ENCODE peak calls at places on chromosomes 5 and 9, in five cellular contexts. One of them, this sample, is unnamed.

GRCh38 chr9:87338075-87338989 is 159.3 kb upstream of the DAPK1 start:
- DNase-seq in GM23338: peak
- DNase-seq in spleen: no peak
- DNase-seq in prostate gland: no peak
- DNase-seq in endothelial cell of umbilical vein: no peak
- DNase-seq in this sample: no peak

GRCh38 chr9:7150153-7150890 is 392.5 kb downstream of the KDM4C start:
- DNase-seq in GM23338: no peak
- DNase-seq in spleen: peak
- DNase-seq in prostate gland: no peak
- DNase-seq in endothelial cell of umbilical vein: no peak
- DNase-seq in this sample: no peak

GRCh38 chr9:133806623-133807010 is 68.5 kb upstream of the SARDH start:
- DNase-seq in GM23338: no peak
- DNase-seq in spleen: no peak
- DNase-seq in prostate gland: no peak
- DNase-seq in endothelial cell of umbilical vein: no peak
- DNase-seq in this sample: no peak

GRCh38 chr9:114282507-114282906 is 40.4 kb upstream of the ORM1 start:
- DNase-seq in GM23338: no peak
- DNase-seq in spleen: no peak
- DNase-seq in prostate gland: no peak
- DNase-seq in endothelial cell of umbilical vein: no peak
- DNase-seq in this sample: no peak

GRCh38 chr9:98686961-98687855 is 21.5 kb downstream of the GABBR2 start:
- DNase-seq in GM23338: no peak
- DNase-seq in spleen: no peak
- DNase-seq in prostate gland: no peak
- DNase-seq in endothelial cell of umbilical vein: peak
- DNase-seq in this sample: no peak

GRCh38 chr9:69976165-69976564 is 67.5 kb upstream of the MAMDC2 start:
- DNase-seq in GM23338: no peak
- DNase-seq in spleen: no peak
- DNase-seq in prostate gland: no peak
- DNase-seq in endothelial cell of umbilical vein: peak
- DNase-seq in this sample: no peak

GRCh38 chr5:81184749-81185110 is 48.4 kb upstream of the CKMT2 start:
- DNase-seq in GM23338: no peak
- DNase-seq in spleen: no peak
- DNase-seq in prostate gland: no peak
- DNase-seq in endothelial cell of umbilical vein: no peak
- DNase-seq in this sample: no peak

GRCh38 chr9:91643474-91644102 is 220.0 kb upstream of the NFIL3 start:
- DNase-seq in GM23338: no peak
- DNase-seq in spleen: no peak
- DNase-seq in prostate gland: no peak
- DNase-seq in endothelial cell of umbilical vein: no peak
- DNase-seq in this sample: no peak

GRCh38 chr5:36491860-36492259 is 114.5 kb upstream of the SLC1A3 start:
- DNase-seq in GM23338: no peak
- DNase-seq in spleen: no peak
- DNase-seq in prostate gland: no peak
- DNase-seq in endothelial cell of umbilical vein: no peak
- DNase-seq in this sample: no peak

GRCh38 chr9:126722922-126723806 is 81.7 kb upstream of the ZBTB43 start:
- DNase-seq in GM23338: peak
- DNase-seq in spleen: peak
- DNase-seq in prostate gland: peak
- DNase-seq in endothelial cell of umbilical vein: no peak
- DNase-seq in this sample: peak

GRCh38 chr9:136947955-136948510 is 3.0 kb downstream of the C8G start:
- DNase-seq in GM23338: peak
- DNase-seq in spleen: peak
- DNase-seq in prostate gland: no peak
- DNase-seq in endothelial cell of umbilical vein: no peak
- DNase-seq in this sample: peak

GRCh38 chr5:65555266-65555665 is 7.7 kb downstream of the CENPK start:
- DNase-seq in GM23338: no peak
- DNase-seq in spleen: no peak
- DNase-seq in prostate gland: no peak
- DNase-seq in endothelial cell of umbilical vein: peak
- DNase-seq in this sample: no peak

GRCh38 chr5:14663734-14664269 is 716 bp upstream of the OTULIN start:
- DNase-seq in GM23338: no peak
- DNase-seq in spleen: peak
- DNase-seq in prostate gland: no peak
- DNase-seq in endothelial cell of umbilical vein: no peak
- DNase-seq in this sample: no peak

GRCh38 chr9:132214027-132214622 is 52.3 kb downstream of the NTNG2 start:
- DNase-seq in GM23338: peak
- DNase-seq in spleen: no peak
- DNase-seq in prostate gland: peak
- DNase-seq in endothelial cell of umbilical vein: peak
- DNase-seq in this sample: peak

GRCh38 chr5:98570010-98570409 is 203.5 kb upstream of the RGMB start:
- DNase-seq in GM23338: no peak
- DNase-seq in spleen: no peak
- DNase-seq in prostate gland: no peak
- DNase-seq in endothelial cell of umbilical vein: peak
- DNase-seq in this sample: no peak

GRCh38 chr9:129328357-129329103 is 150.5 kb upstream of the IER5L start:
- DNase-seq in GM23338: no peak
- DNase-seq in spleen: no peak
- DNase-seq in prostate gland: no peak
- DNase-seq in endothelial cell of umbilical vein: no peak
- DNase-seq in this sample: peak

GRCh38 chr9:108626743-108627142 is 229.0 kb downstream of the ACTL7B start:
- DNase-seq in GM23338: no peak
- DNase-seq in spleen: no peak
- DNase-seq in prostate gland: no peak
- DNase-seq in endothelial cell of umbilical vein: no peak
- DNase-seq in this sample: no peak

GRCh38 chr5:149730620-149731331 is 666 bp downstream of the PPARGC1B start:
- DNase-seq in GM23338: peak
- DNase-seq in spleen: peak
- DNase-seq in prostate gland: peak
- DNase-seq in endothelial cell of umbilical vein: peak
- DNase-seq in this sample: peak

GRCh38 chr9:78745996-78746395 is 449.1 kb downstream of the PSAT1 start:
- DNase-seq in GM23338: no peak
- DNase-seq in spleen: no peak
- DNase-seq in prostate gland: no peak
- DNase-seq in endothelial cell of umbilical vein: no peak
- DNase-seq in this sample: no peak

GRCh38 chr5:127810707-127811106 is 107.5 kb downstream of the CCDC192 start:
- DNase-seq in GM23338: no peak
- DNase-seq in spleen: no peak
- DNase-seq in prostate gland: no peak
- DNase-seq in endothelial cell of umbilical vein: no peak
- DNase-seq in this sample: no peak

GRCh38 chr5:56175465-56175864 is 57.7 kb downstream of the ANKRD55 start:
- DNase-seq in GM23338: peak
- DNase-seq in spleen: no peak
- DNase-seq in prostate gland: no peak
- DNase-seq in endothelial cell of umbilical vein: peak
- DNase-seq in this sample: peak

GRCh38 chr5:139746691-139747582 is 48.7 kb upstream of the PSD2 start:
- DNase-seq in GM23338: peak
- DNase-seq in spleen: peak
- DNase-seq in prostate gland: no peak
- DNase-seq in endothelial cell of umbilical vein: no peak
- DNase-seq in this sample: peak

GRCh38 chr5:168426864-168427172 is 59.5 kb upstream of the RARS1 start:
- DNase-seq in GM23338: no peak
- DNase-seq in spleen: no peak
- DNase-seq in prostate gland: no peak
- DNase-seq in endothelial cell of umbilical vein: no peak
- DNase-seq in this sample: no peak

GRCh38 chr9:105063665-105064247 is 135.8 kb upstream of the ABCA1 start:
- DNase-seq in GM23338: no peak
- DNase-seq in spleen: no peak
- DNase-seq in prostate gland: no peak
- DNase-seq in endothelial cell of umbilical vein: no peak
- DNase-seq in this sample: peak

GRCh38 chr5:143341807-143342570 is 61.5 kb downstream of the NR3C1 start:
- DNase-seq in GM23338: no peak
- DNase-seq in spleen: no peak
- DNase-seq in prostate gland: no peak
- DNase-seq in endothelial cell of umbilical vein: no peak
- DNase-seq in this sample: no peak

GRCh38 chr9:127109212-127109711 is 13.2 kb downstream of the ANGPTL2 start:
- DNase-seq in GM23338: no peak
- DNase-seq in spleen: no peak
- DNase-seq in prostate gland: peak
- DNase-seq in endothelial cell of umbilical vein: no peak
- DNase-seq in this sample: no peak

GRCh38 chr9:78006734-78007133 is 24.9 kb downstream of the GNAQ start:
- DNase-seq in GM23338: no peak
- DNase-seq in spleen: no peak
- DNase-seq in prostate gland: no peak
- DNase-seq in endothelial cell of umbilical vein: no peak
- DNase-seq in this sample: no peak

GRCh38 chr5:170757182-170757601 is 26.3 kb upstream of the GABRP start:
- DNase-seq in GM23338: no peak
- DNase-seq in spleen: no peak
- DNase-seq in prostate gland: no peak
- DNase-seq in endothelial cell of umbilical vein: peak
- DNase-seq in this sample: no peak

GRCh38 chr5:125685771-125686170 is 737.4 kb upstream of the GRAMD2B start:
- DNase-seq in GM23338: no peak
- DNase-seq in spleen: no peak
- DNase-seq in prostate gland: no peak
- DNase-seq in endothelial cell of umbilical vein: no peak
- DNase-seq in this sample: no peak

GRCh38 chr5:13609504-13609903 is 335.0 kb downstream of the DNAH5 start:
- DNase-seq in GM23338: no peak
- DNase-seq in spleen: no peak
- DNase-seq in prostate gland: no peak
- DNase-seq in endothelial cell of umbilical vein: no peak
- DNase-seq in this sample: no peak

DNA sequence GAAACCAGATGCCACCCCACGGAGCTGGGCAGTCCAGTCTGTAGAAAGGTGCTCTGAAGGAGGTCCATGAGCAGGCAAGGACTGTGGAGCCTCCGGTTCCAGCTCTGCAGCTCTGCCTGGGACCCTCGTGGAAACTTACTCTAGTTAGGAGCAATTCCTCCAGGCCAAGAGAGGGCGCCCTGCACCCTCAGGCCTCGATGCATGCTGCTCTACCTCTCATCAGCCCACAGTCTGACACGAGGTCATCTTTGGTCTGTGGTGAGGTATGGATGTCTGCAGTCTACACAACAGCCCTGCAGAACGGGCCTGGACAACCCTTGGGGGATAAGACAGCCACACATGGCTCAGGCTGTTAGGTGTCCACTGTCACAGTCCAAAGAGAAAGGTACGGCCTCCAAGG is 50.6 kb upstream of the UBTD2 start:
- DNase-seq in GM23338: peak
- DNase-seq in spleen: no peak
- DNase-seq in prostate gland: no peak
- DNase-seq in endothelial cell of umbilical vein: no peak
- DNase-seq in this sample: no peak
- TF ChIP-seq POLR2AphosphoS5 in GM23338: peak
- TF ChIP-seq POLR2AphosphoS5 in spleen: no peak
- TF ChIP-seq POLR2AphosphoS5 in prostate gland: no peak
- TF ChIP-seq POLR2AphosphoS5 in endothelial cell of umbilical vein: no peak
- TF ChIP-seq POLR2AphosphoS5 in this sample: peak

GRCh38 chr5:172659909-172660628 is 19.0 kb downstream of the NEURL1B start:
- DNase-seq in GM23338: peak
- DNase-seq in spleen: peak
- DNase-seq in prostate gland: peak
- DNase-seq in endothelial cell of umbilical vein: no peak
- DNase-seq in this sample: peak
- TF ChIP-seq POLR2AphosphoS5 in GM23338: no peak
- TF ChIP-seq POLR2AphosphoS5 in spleen: peak
- TF ChIP-seq POLR2AphosphoS5 in prostate gland: peak
- TF ChIP-seq POLR2AphosphoS5 in endothelial cell of umbilical vein: no peak
- TF ChIP-seq POLR2AphosphoS5 in this sample: peak

DNA sequence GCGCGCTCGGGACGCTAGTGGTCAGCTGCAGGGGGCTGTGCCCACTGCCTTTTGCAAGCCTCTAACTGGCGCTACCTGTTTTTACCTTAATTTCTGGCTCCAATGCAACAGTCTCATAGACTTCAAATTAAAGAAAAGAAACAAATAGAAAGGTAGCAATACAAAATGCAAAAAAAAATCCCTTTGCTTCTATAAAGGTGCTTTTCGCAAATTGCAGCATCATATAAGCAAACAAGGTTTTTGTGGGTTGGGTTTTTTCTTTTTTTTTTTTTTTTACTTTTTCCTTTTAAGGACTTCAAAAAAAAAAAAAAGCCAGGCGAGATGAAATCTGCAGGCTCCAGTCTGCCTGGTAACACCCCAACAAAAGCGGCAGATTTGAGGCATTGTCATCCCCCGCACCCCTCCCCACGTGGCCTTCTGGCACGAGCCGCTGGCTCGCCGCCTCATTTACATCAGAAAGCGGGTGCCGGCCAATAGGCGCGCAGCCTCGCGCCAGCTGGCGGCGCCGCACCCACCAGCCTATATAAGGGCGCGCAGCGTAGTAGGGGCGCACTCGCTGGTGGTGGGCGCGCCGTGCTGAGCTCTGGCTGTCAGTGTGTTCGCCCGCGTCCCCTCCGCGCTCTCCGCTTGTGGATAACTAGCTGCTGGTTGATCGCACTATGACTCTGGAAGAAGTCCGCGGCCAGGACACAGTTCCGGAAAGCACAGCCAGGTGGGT is at the start of gene GADD45G:
- DNase-seq in GM23338: peak
- DNase-seq in spleen: peak
- DNase-seq in prostate gland: peak
- DNase-seq in endothelial cell of umbilical vein: peak
- DNase-seq in this sample: peak
- TF ChIP-seq POLR2AphosphoS5 in GM23338: peak
- TF ChIP-seq POLR2AphosphoS5 in spleen: peak
- TF ChIP-seq POLR2AphosphoS5 in prostate gland: peak
- TF ChIP-seq POLR2AphosphoS5 in endothelial cell of umbilical vein: no peak
- TF ChIP-seq POLR2AphosphoS5 in this sample: peak

DNA sequence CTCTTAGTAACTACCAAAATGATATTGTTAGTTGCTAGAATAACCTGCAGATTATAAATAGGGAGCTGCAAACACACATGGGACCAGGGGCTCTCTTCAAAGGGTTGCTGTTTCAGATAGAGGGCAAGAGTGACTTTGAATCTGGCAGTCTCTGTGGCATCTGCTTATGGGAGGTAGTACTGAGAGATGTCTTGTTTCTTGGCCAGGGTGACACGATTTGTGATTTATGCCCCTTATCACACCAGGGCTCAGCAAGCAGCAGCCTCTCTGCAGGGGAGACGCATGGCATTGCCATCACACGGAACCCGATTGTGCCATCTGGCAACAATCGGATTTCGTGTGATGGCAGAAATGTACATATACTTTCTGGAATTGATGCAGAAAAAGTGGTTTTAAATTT is 615.6 kb downstream of the ZNF608 start:
- DNase-seq in GM23338: no peak
- DNase-seq in spleen: no peak
- DNase-seq in prostate gland: no peak
- DNase-seq in endothelial cell of umbilical vein: no peak
- DNase-seq in this sample: no peak
- TF ChIP-seq POLR2AphosphoS5 in GM23338: no peak
- TF ChIP-seq POLR2AphosphoS5 in spleen: no peak
- TF ChIP-seq POLR2AphosphoS5 in prostate gland: no peak
- TF ChIP-seq POLR2AphosphoS5 in endothelial cell of umbilical vein: no peak
- TF ChIP-seq POLR2AphosphoS5 in this sample: no peak